ENCODE peak calls at places on chromosomes 11 and 22, in six cellular contexts. N is activated T-helper 1 cell treated with anti-CD3 and anti-CD28 coated beads, Interleukin-2, amount 50 U/mL, for 16 hours; C is non-pigmented ciliary epithelial cell; K is tibial nerve; G is right lobe of liver; H is RCC 7860. L is an unnamed sample.

GRCh38 chr11:126358763-126359160 is 3.3 kb downstream of the ST3GAL4 start:
- DNase-seq in N (no peak), C (no peak), K (no peak), G (peak), H (no peak), L (no peak)

GRCh38 chr11:121870202-121871045 is 245.6 kb downstream of the BLID start:
- DNase-seq in N (no peak), C (no peak), K (peak), G (no peak), H (no peak), L (no peak)

GRCh38 chr11:72336163-72336562 is 92.2 kb upstream of the PHOX2A start:
- DNase-seq in N (no peak), C (no peak), K (no peak), G (no peak), H (no peak), L (no peak)

GRCh38 chr22:31020334-31020733 is 51.3 kb downstream of the TUG1 start:
- DNase-seq in N (no peak), C (no peak), K (no peak), G (no peak), H (no peak), L (no peak)

GRCh38 chr11:1586699-1587098 is 1.6 kb upstream of the KRTAP5-1 start:
- DNase-seq in N (no peak), C (no peak), K (no peak), G (no peak), H (no peak), L (no peak)

GRCh38 chr11:86483591-86484163 is 109.0 kb downstream of the CCDC81 start:
- DNase-seq in N (no peak), C (no peak), K (no peak), G (no peak), H (no peak), L (no peak)

GRCh38 chr22:39466228-39467006 is 9.6 kb downstream of the MGAT3 start:
- DNase-seq in N (no peak), C (no peak), K (no peak), G (no peak), H (no peak), L (no peak)

GRCh38 chr22:38681784-38682335 is at the start of gene TOMM22:
- DNase-seq in N (peak), C (no peak), K (peak), G (peak), H (peak), L (peak)

GRCh38 chr11:28833670-28834069 is 725.5 kb downstream of the METTL15 start:
- DNase-seq in N (no peak), C (peak), K (no peak), G (no peak), H (peak), L (no peak)

GRCh38 chr11:7665473-7666291 is 7.6 kb downstream of the CYB5R2 start:
- DNase-seq in N (peak), C (no peak), K (peak), G (peak), H (peak), L (peak)

GRCh38 chr22:45254789-45255261 is 14.1 kb upstream of the KIAA0930 start:
- DNase-seq in N (no peak), C (no peak), K (no peak), G (no peak), H (peak), L (no peak)

GRCh38 chr11:46461461-46461927 is 69.9 kb upstream of the CHRM4 start:
- DNase-seq in N (no peak), C (no peak), K (no peak), G (no peak), H (no peak), L (no peak)

GRCh38 chr22:44380716-44381500 is 68.2 kb upstream of the SHISAL1 start:
- DNase-seq in N (no peak), C (no peak), K (no peak), G (peak), H (no peak), L (no peak)

GRCh38 chr11:2777396-2777795 is 77.6 kb upstream of the KCNQ1OT1 start:
- DNase-seq in N (no peak), C (no peak), K (no peak), G (peak), H (no peak), L (no peak)

GRCh38 chr22:43320943-43321900 is 21.9 kb downstream of the SCUBE1 start:
- DNase-seq in N (no peak), C (no peak), K (no peak), G (no peak), H (no peak), L (no peak)

GRCh38 chr11:79062814-79063762 is 377.7 kb downstream of the TENM4 start:
- DNase-seq in N (no peak), C (no peak), K (no peak), G (no peak), H (peak), L (no peak)

GRCh38 chr22:50247748-50248147 is 2.9 kb upstream of the TUBGCP6 start:
- DNase-seq in N (peak), C (peak), K (no peak), G (no peak), H (no peak), L (no peak)

GRCh38 chr22:30823015-30823370 is 128.3 kb downstream of the OSBP2 start:
- DNase-seq in N (no peak), C (no peak), K (no peak), G (no peak), H (no peak), L (no peak)

GRCh38 chr11:18022419-18022818 is 9.6 kb upstream of the SERGEF start:
- DNase-seq in N (no peak), C (no peak), K (no peak), G (no peak), H (no peak), L (no peak)